ENCODE peak calls at places on chromosomes 6 and 20, in ten cellular contexts. A is esophagus squamous epithelium; W is fibroblast of lung; H is lower lobe of right lung; I is GM23248; M is effector memory CD4-positive, alpha-beta T cell; K is neuronal stem cell; T is AG04450; E is SK-N-SH; J is GM06990. C is an unnamed sample. For H3K27me3, the result is how much of the 10 kb centered on the place peaks cover.

GRCh38 chr6:166949533-166950442 is 6.6 kb downstream of the RNASET2 start:
- DNase-seq in E (no peak), A (no peak), K (no peak), H (no peak), T (no peak), J (peak), W (no peak), M (no peak), I (no peak), C (peak)

GRCh38 chr20:19789009-19789408 is 31.0 kb downstream of the RIN2 start:
- DNase-seq in A (no peak), M (no peak), I (no peak), J (no peak), H (no peak), W (no peak), T (no peak), E (no peak), K (no peak), C (no peak)

GRCh38 chr6:78530208-78530607 is 337.1 kb upstream of the IRAK1BP1 start:
- DNase-seq in I (no peak), A (no peak), E (no peak), K (peak), J (no peak), T (no peak), M (no peak), H (no peak), W (no peak), C (no peak)

GRCh38 chr20:45470939-45471338 is 1.4 kb downstream of the WFDC2 start:
- DNase-seq in J (no peak), W (no peak), A (no peak), K (no peak), H (no peak), E (no peak), T (no peak), I (peak), M (no peak), C (no peak)

GRCh38 chr6:137424243-137424642 is 70.0 kb downstream of the OLIG3 start:
- DNase-seq in M (no peak), K (no peak), E (no peak), A (no peak), T (no peak), W (no peak), J (no peak), I (no peak), H (no peak), C (no peak)

GRCh38 chr20:38615283-38615682 is 13.7 kb downstream of the ARHGAP40 start:
- DNase-seq in W (no peak), K (no peak), A (no peak), T (no peak), I (no peak), M (no peak), J (no peak), E (no peak), H (no peak), C (no peak)

GRCh38 chr6:146315321-146316254 is 228.0 kb upstream of the RAB32 start:
- DNase-seq in E (no peak), H (no peak), A (no peak), W (peak), M (no peak), J (no peak), I (peak), K (no peak), T (no peak), C (no peak)

GRCh38 chr6:98041072-98041471 is 758.1 kb upstream of the MMS22L start:
- DNase-seq in W (peak), A (no peak), M (no peak), H (no peak), I (no peak), J (no peak), T (no peak), E (no peak), K (no peak), C (no peak)

GRCh38 chr6:152185158-152185574 is 377.7 kb downstream of the ESR1 start:
- DNase-seq in M (no peak), J (peak), I (no peak), H (no peak), A (no peak), E (no peak), T (no peak), K (no peak), W (no peak), C (no peak)

GRCh38 chr6:118668761-118669411 is 17.5 kb upstream of the CEP85L start:
- DNase-seq in E (no peak), I (peak), W (peak), A (no peak), M (no peak), T (peak), H (no peak), J (no peak), K (no peak), C (no peak)

GRCh38 chr20:61608275-61609085 is 356.4 kb downstream of the CDH4 start:
- DNase-seq in M (no peak), J (no peak), H (peak), T (no peak), E (no peak), A (no peak), W (peak), K (peak), I (peak), C (no peak)

GRCh38 chr6:30914854-30915590 is 984 bp downstream of the VARS2 start:
- DNase-seq in W (no peak), T (no peak), I (peak), H (peak), M (no peak), K (no peak), J (no peak), A (no peak), E (no peak), C (no peak)

GRCh38 chr6:130565696-130566095 is 199.9 kb downstream of the TMEM200A start:
- DNase-seq in T (no peak), J (no peak), A (no peak), W (no peak), I (no peak), M (no peak), E (no peak), K (no peak), H (no peak), C (no peak)

GRCh38 chr20:58669287-58670006 is 18.4 kb downstream of the STX16 start:
- DNase-seq in H (no peak), E (no peak), K (no peak), A (no peak), T (no peak), M (no peak), I (no peak), W (no peak), J (no peak), C (no peak)

GRCh38 chr6:11222385-11223277 is 9.8 kb downstream of the NEDD9 start:
- DNase-seq in J (no peak), I (no peak), K (no peak), W (no peak), M (no peak), H (no peak), E (no peak), T (no peak), A (no peak), C (peak)

GRCh38 chr20:24662756-24663399 is 193.4 kb downstream of the SYNDIG1 start:
- DNase-seq in H (no peak), J (no peak), E (peak), W (peak), K (no peak), I (peak), T (no peak), A (no peak), M (no peak), C (no peak)

GRCh38 chr6:2480267-2480966 is 235.0 kb upstream of the GMDS start:
- DNase-seq in H (no peak), K (no peak), I (no peak), J (no peak), M (no peak), W (peak), T (no peak), A (no peak), E (no peak), C (no peak)

GRCh38 chr20:12386821-12387220 is 469.1 kb downstream of the BTBD3 start:
- DNase-seq in A (no peak), I (no peak), W (no peak), E (no peak), T (no peak), H (no peak), J (no peak), M (no peak), K (no peak), C (no peak)

GRCh38 chr20:45833030-45833882 is at the start of gene SNX21:
- DNase-seq in J (peak), I (peak), H (peak), K (no peak), W (peak), M (no peak), T (peak), E (peak), A (no peak), C (peak)

GRCh38 chr6:72414648-72415047 is 207.2 kb upstream of the KCNQ5 start:
- DNase-seq in H (no peak), T (no peak), I (no peak), J (no peak), K (no peak), A (no peak), E (no peak), W (no peak), M (no peak), C (no peak)

GRCh38 chr6:45922728-45923351 is 92.8 kb downstream of the CLIC5 start:
- DNase-seq in W (peak), J (no peak), A (no peak), H (peak), I (peak), M (peak), K (peak), E (peak), T (peak), C (peak)

GRCh38 chr6:53233309-53233708 is 84.7 kb upstream of the GCM1 start:
- DNase-seq in I (no peak), E (no peak), H (no peak), J (no peak), W (peak), K (no peak), T (no peak), M (no peak), A (no peak), C (no peak)

GRCh38 chr20:26135325-26136110 is 438.9 kb upstream of the ZNF337 start:
- DNase-seq in E (no peak), K (no peak), T (no peak), H (no peak), A (no peak), W (no peak), M (no peak), J (no peak), I (no peak), C (no peak)

DNA sequence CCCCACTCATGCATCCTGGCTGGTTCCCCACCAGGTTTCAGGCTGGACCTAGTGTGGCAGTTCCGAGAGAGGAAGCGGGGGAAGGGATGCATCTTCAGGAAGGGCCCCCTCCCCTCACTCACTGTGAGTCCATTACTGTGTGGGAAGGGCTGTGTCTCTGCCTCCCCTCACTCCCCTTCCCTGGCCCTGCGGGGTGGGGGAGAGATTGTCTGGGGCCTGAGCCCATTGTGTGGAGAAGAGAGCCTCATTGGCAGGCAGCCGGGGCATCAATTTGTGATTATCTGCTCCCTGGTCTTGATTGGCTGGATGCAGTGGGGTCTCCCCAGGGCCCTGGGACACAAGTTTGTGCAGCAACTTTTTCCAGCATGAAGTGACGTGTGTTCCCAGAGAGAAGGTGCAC is 4.1 kb upstream of the MYT1 start:
- DNase-seq in E (no peak), I (no peak), J (no peak), M (no peak), H (no peak), T (no peak), W (no peak), K (peak), A (no peak), C (no peak)
- H3K27me3 ChIP-seq in E (under half), I (half or more), J (under half), M (under half), H (half or more), T (under half), W (under half), K (under half), A (under half), C (under half)

GRCh38 chr6:100475554-100476325 is 11.0 kb upstream of the SIM1 start:
- DNase-seq in T (no peak), M (no peak), A (no peak), E (no peak), J (no peak), W (no peak), I (peak), H (no peak), K (no peak), C (peak)

GRCh38 chr6:100468966-100469859 is 4.5 kb upstream of the SIM1 start:
- DNase-seq in K (no peak), W (no peak), A (no peak), I (no peak), H (no peak), E (no peak), M (no peak), J (no peak), T (no peak), C (no peak)

GRCh38 chr6:100470721-100471120 is 6.0 kb upstream of the SIM1 start:
- DNase-seq in K (no peak), E (no peak), J (no peak), T (no peak), W (no peak), I (peak), H (no peak), A (no peak), M (no peak), C (no peak)

GRCh38 chr6:100473182-100473581 is 8.5 kb upstream of the SIM1 start:
- DNase-seq in I (no peak), A (no peak), T (no peak), H (no peak), E (no peak), M (no peak), J (no peak), W (no peak), K (no peak), C (no peak)

GRCh38 chr6:100472674-100473073 is 8.0 kb upstream of the SIM1 start:
- DNase-seq in H (no peak), M (no peak), I (peak), T (no peak), W (peak), K (no peak), E (no peak), J (no peak), A (no peak), C (peak)
- H3K27me3 ChIP-seq in H (half or more), M (under half), I (under half), T (under half), W (half or more), K (under half), E (under half), J (under half), A (under half), C (under half)

DNA sequence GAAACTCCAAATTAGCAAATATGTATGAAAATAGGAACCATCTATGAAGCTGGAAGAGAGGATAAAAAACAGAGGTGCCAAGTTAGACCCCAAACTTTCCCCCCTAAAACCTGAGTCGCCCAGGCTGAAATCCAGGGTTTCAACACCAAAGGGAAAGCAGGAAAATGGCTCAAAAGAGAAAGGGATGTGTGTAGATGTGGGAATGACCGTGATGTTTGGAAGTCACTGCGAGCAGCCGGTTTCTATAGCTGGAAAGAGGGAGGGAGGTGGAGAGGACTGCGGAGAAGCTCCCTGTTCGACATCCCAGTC is 4.5 kb downstream of the RING1 start:
- DNase-seq in K (no peak), E (no peak), W (no peak), M (no peak), H (no peak), T (no peak), I (peak), J (no peak), A (no peak), C (no peak)
- H3K27me3 ChIP-seq in K (under half), E (under half), W (under half), M (under half), H (under half), T (under half), I (under half), J (under half), A (under half), C (under half)

GRCh38 chr20:6130045-6130444 is 7.2 kb upstream of the FERMT1 start:
- DNase-seq in K (no peak), A (no peak), H (no peak), W (no peak), E (no peak), T (no peak), I (no peak), J (no peak), M (no peak), C (no peak)

DNA sequence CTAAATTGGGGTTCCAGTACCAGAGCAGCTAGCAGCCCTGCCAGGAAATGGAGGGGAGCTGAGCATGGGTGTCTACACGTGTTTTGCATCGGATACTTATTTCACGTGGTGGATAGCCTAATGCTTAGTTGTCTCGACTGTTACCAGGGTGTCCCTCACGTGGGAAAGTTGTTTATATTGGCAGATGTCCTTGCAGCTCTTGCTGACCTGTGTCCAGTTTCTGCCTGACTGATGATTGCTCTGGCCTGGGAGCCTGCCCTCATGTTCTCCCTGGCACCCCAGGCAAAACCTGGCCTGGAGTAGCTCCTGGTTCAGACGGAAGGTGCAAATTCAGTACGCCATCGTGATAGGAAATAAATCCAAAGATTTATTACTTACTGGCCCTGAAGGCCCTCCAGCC is 11.8 kb upstream of the FERMT1 start:
- DNase-seq in W (no peak), H (no peak), K (no peak), J (no peak), I (no peak), T (no peak), E (no peak), M (no peak), A (no peak), C (no peak)
- H3K27me3 ChIP-seq in W (under half), H (under half), K (under half), J (under half), I (under half), T (under half), E (under half), M (under half), A (under half), C (under half)

DNA sequence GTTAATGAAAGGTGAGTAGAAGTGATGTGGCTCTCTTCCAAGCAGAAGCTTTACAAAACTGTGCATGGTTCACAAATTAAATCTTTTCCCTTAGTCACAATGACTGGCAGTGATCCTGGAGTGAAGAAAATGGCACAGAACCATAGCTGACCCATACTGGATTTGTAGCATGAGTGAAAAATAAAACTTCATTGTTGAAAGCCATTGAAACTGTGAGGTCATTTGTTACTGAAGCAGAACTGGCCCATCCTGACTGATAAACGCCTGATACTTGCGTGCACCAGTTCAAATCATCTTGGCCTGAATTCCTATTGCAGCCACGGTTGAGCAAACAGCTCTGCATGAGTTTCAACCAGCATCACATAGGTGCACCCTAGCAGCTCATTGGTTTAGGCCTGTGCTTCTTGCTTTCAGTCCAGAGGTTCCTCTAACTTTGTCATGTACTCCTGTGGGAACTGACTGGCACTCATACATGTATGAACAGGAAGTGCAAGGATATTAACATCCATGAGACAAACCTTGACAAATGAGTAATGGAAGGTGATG is 40.5 kb downstream of the SAMD5 start:
- DNase-seq in A (no peak), E (no peak), T (no peak), H (no peak), J (no peak), K (no peak), I (no peak), M (no peak), W (no peak), C (peak)
- H3K27me3 ChIP-seq in A (under half), E (under half), T (under half), H (under half), J (under half), K (under half), I (under half), M (under half), W (under half), C (under half)

GRCh38 chr6:75205776-75206334 is at the start of gene COL12A1:
- DNase-seq in M (no peak), K (peak), E (peak), A (peak), J (peak), H (peak), I (peak), T (peak), W (peak), C (peak)
- H3K27me3 ChIP-seq in M (half or more), K (half or more), E (half or more), A (under half), J (under half), H (half or more), I (under half), T (under half), W (under half), C (under half)

GRCh38 chr20:6180531-6180930 is 57.7 kb upstream of the FERMT1 start:
- DNase-seq in J (no peak), K (no peak), E (no peak), I (no peak), M (no peak), W (no peak), H (no peak), A (no peak), T (no peak), C (no peak)
- H3K27me3 ChIP-seq in J (under half), K (under half), E (under half), I (under half), M (under half), W (under half), H (under half), A (under half), T (under half), C (under half)

DNA sequence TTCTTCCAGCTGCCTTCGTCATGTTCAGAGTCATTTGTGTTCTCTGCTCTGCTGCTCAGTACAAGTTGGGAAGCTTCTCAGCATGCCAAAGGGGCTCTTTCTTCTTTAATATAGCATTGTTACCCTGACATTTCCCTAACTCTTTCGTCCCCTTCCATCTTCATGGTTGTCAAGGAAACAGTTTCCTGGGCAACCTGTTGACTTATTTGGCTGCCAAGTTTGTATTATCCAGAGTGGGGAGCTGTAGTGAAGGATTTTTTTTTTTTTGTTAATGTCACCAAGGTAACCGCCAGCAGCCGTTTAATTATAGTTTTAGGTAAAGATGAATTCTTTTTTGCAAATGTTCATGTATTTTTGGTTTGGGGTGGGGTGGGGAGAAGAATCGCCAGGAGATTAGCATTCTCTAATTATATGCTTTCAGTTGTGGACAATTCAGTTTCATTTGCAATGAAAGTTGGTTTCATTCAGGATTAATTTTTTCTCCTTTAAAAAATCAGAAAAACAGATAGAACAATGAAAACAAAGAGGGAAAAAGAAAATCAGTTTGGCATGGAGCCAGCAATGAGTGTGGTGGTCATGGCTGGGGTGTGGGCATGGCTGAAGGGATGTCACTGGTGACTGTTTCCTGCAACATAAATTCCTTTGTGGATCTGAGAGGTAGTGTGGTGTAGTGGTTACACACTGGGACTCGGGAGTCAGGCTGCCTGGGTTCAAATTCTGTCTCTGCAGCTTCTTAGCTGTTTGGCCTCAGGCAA is 73.0 kb upstream of the KCNG1 start:
- DNase-seq in H (no peak), T (no peak), E (no peak), W (peak), A (no peak), M (no peak), J (no peak), K (peak), I (no peak), C (no peak)
- H3K27me3 ChIP-seq in H (under half), T (half or more), E (under half), W (under half), A (under half), M (under half), J (under half), K (under half), I (half or more), C (under half)

GRCh38 chr20:3237958-3238615 is 903 bp downstream of the SLC4A11 start:
- DNase-seq in I (no peak), A (no peak), T (no peak), K (peak), E (peak), J (no peak), M (no peak), H (no peak), W (no peak), C (no peak)

GRCh38 chr20:3239867-3240775 is 1.1 kb upstream of the SLC4A11 start:
- DNase-seq in I (peak), H (no peak), K (no peak), W (peak), T (no peak), A (no peak), E (no peak), M (no peak), J (no peak), C (peak)

GRCh38 chr20:3238616-3239025 is 369 bp downstream of the SLC4A11 start:
- DNase-seq in K (peak), W (peak), M (peak), I (peak), A (no peak), E (no peak), T (no peak), H (no peak), J (no peak), C (peak)

GRCh38 chr20:3240776-3241363 is 1.9 kb upstream of the SLC4A11 start:
- DNase-seq in K (no peak), M (no peak), E (no peak), T (no peak), J (no peak), I (no peak), A (no peak), W (no peak), H (no peak), C (no peak)

GRCh38 chr20:3239026-3239866 is at the start of gene SLC4A11:
- DNase-seq in M (peak), H (peak), W (peak), I (peak), T (no peak), K (peak), A (no peak), E (peak), J (no peak), C (peak)
- H3K27me3 ChIP-seq in M (under half), H (under half), W (under half), I (under half), T (half or more), K (half or more), A (under half), E (under half), J (under half), C (under half)

C was measured in bronchial epithelial cell.